ENCODE peak calls at places on chromosomes 3 and 15, in four cellular contexts. Z, U, M and J are unnamed samples.

GRCh38 chr15:48388017-48388936 is 57.0 kb downstream of the DUT start:
- DNase-seq in Z (no peak), U (peak), M (no peak), J (peak)

GRCh38 chr15:58410353-58410752 is 21.4 kb upstream of the LIPC start:
- DNase-seq in Z (peak), U (no peak), M (no peak), J (peak)

GRCh38 chr3:122497425-122497824 is 17.3 kb downstream of the KPNA1 start:
- DNase-seq in Z (no peak), U (peak), M (peak), J (peak)

GRCh38 chr3:102174312-102174712 is 260.5 kb upstream of the ZPLD1 start:
- DNase-seq in Z (no peak), U (peak), M (peak), J (peak)

GRCh38 chr3:174613173-174613572 is 246.0 kb upstream of the NAALADL2 start:
- DNase-seq in Z (no peak), U (no peak), M (no peak), J (no peak)

GRCh38 chr3:192170659-192171058 is 556.7 kb downstream of the FGF12 start:
- DNase-seq in Z (no peak), U (no peak), M (no peak), J (no peak)

GRCh38 chr15:86615411-86615810 is 535.7 kb downstream of the AGBL1 start:
- DNase-seq in Z (no peak), U (no peak), M (no peak), J (no peak)

GRCh38 chr3:66031102-66031698 is 7.5 kb downstream of the MAGI1 start:
- DNase-seq in Z (no peak), U (no peak), M (no peak), J (no peak)

GRCh38 chr3:193680220-193680619 is 87.2 kb downstream of the OPA1 start:
- DNase-seq in Z (no peak), U (peak), M (no peak), J (peak)